ENCODE peak calls at places on chromosomes 1 and 21, in seven cellular contexts. P, Q, I, A, N, G and O are unnamed samples.

GRCh38 chr1:39076127-39076798 is 50.1 kb downstream of the NDUFS5 start:
- DNase-seq in P (peak; percentile 83), Q (peak; percentile 68), I (peak; percentile 65), A (no peak), N (no peak), G (peak; percentile 83), O (no peak)

GRCh38 chr1:225915538-225915991 is 8.5 kb downstream of the PYCR2 start:
- DNase-seq in P (no peak), Q (no peak), I (no peak), A (no peak), N (no peak), G (no peak), O (no peak)

GRCh38 chr1:30130106-30130505 is 593.3 kb downstream of the MATN1 start:
- DNase-seq in P (no peak), Q (no peak), I (no peak), A (no peak), N (no peak), G (no peak), O (no peak)

GRCh38 chr1:99674665-99675064 is 28.8 kb downstream of the PALMD start:
- DNase-seq in P (no peak), Q (no peak), I (peak; percentile 44), A (no peak), N (no peak), G (no peak), O (no peak)

GRCh38 chr21:46096596-46096981 is 1.3 kb upstream of the COL6A2 start:
- DNase-seq in P (no peak), Q (no peak), I (no peak), A (no peak), N (no peak), G (no peak), O (no peak)

GRCh38 chr1:226108935-226109828 is 46.7 kb downstream of the H3-3A start:
- DNase-seq in P (peak; percentile 50), Q (peak; percentile 33), I (peak; percentile 36), A (no peak), N (no peak), G (peak; percentile 73), O (no peak)

GRCh38 chr1:88016947-88017346 is 667.1 kb upstream of the PKN2 start:
- DNase-seq in P (no peak), Q (no peak), I (no peak), A (no peak), N (no peak), G (no peak), O (no peak)

GRCh38 chr1:43653339-43653738 is 3.4 kb downstream of the KDM4A start:
- DNase-seq in P (no peak), Q (no peak), I (peak; percentile 37), A (peak; percentile 61), N (peak; percentile 63), G (no peak), O (no peak)

GRCh38 chr1:210400043-210400840 is 71.5 kb downstream of the HHAT start:
- DNase-seq in P (peak; percentile 61), Q (peak; percentile 58), I (peak; percentile 77), A (peak; percentile 71), N (peak; percentile 74), G (no peak), O (peak; percentile 33)

GRCh38 chr1:114274621-114275317 is 121.1 kb upstream of the SYT6 start:
- DNase-seq in P (no peak), Q (no peak), I (no peak), A (no peak), N (peak; percentile 41), G (no peak), O (no peak)

GRCh38 chr1:178146456-178146855 is 52.6 kb downstream of the RASAL2 start:
- DNase-seq in P (no peak), Q (no peak), I (no peak), A (no peak), N (no peak), G (no peak), O (no peak)

GRCh38 chr1:15245593-15246325 is 1.3 kb upstream of the FHAD1 start:
- DNase-seq in P (peak; percentile 55), Q (no peak), I (peak; percentile 44), A (no peak), N (no peak), G (no peak), O (no peak)

GRCh38 chr21:15079276-15079675 is 14.5 kb upstream of the NRIP1 start:
- DNase-seq in P (no peak), Q (no peak), I (no peak), A (no peak), N (no peak), G (no peak), O (no peak)

GRCh38 chr1:154427173-154428139 is 22.3 kb downstream of the IL6R start:
- DNase-seq in P (peak; percentile 59), Q (peak; percentile 69), I (peak; percentile 44), A (no peak), N (no peak), G (no peak), O (no peak)

GRCh38 chr1:52249831-52250230 is 107.9 kb downstream of the ZFYVE9 start:
- DNase-seq in P (no peak), Q (no peak), I (no peak), A (no peak), N (no peak), G (no peak), O (no peak)

GRCh38 chr1:206896261-206896660 is 982 bp upstream of the IL24 start:
- DNase-seq in P (no peak), Q (no peak), I (no peak), A (no peak), N (no peak), G (no peak), O (no peak)

GRCh38 chr1:59878370-59878769 is 48.2 kb downstream of the CYP2J2 start:
- DNase-seq in P (no peak), Q (no peak), I (no peak), A (no peak), N (no peak), G (no peak), O (no peak)

GRCh38 chr1:228391411-228392020 is 15.1 kb downstream of the TRIM11 start:
- DNase-seq in P (no peak), Q (no peak), I (no peak), A (no peak), N (no peak), G (peak; percentile 58), O (no peak)

GRCh38 chr1:76864383-76864782 is 2.9 kb upstream of the ST6GALNAC5 start:
- DNase-seq in P (no peak), Q (no peak), I (peak; percentile 4), A (no peak), N (peak; percentile 11), G (no peak), O (no peak)

GRCh38 chr1:37085393-37085792 is 51.1 kb upstream of the GRIK3 start:
- DNase-seq in P (no peak), Q (no peak), I (no peak), A (peak; percentile 3), N (peak; percentile 56), G (no peak), O (no peak)

GRCh38 chr1:201850053-201850397 is 21.1 kb downstream of the IPO9 start:
- DNase-seq in P (peak; percentile 33), Q (no peak), I (peak; percentile 87), A (no peak), N (no peak), G (no peak), O (peak; percentile 65)

GRCh38 chr1:27391511-27392095 is 819 bp upstream of the GPR3 start:
- DNase-seq in P (peak; percentile 59), Q (peak; percentile 46), I (peak; percentile 57), A (peak; percentile 28), N (peak; percentile 56), G (no peak), O (no peak)

GRCh38 chr1:99663501-99663900 is 17.6 kb downstream of the PALMD start:
- DNase-seq in P (no peak), Q (no peak), I (no peak), A (no peak), N (no peak), G (no peak), O (no peak)

GRCh38 chr1:165988275-165988674 is 160.9 kb downstream of the UCK2 start:
- DNase-seq in P (no peak), Q (no peak), I (no peak), A (peak; percentile 11), N (peak; percentile 24), G (no peak), O (no peak)

GRCh38 chr21:43913928-43914327 is 48.9 kb downstream of the AGPAT3 start:
- DNase-seq in P (no peak), Q (no peak), I (peak; percentile 64), A (no peak), N (no peak), G (no peak), O (no peak)

GRCh38 chr1:46413596-46413985 is 19.5 kb downstream of the FAAH start:
- DNase-seq in P (no peak), Q (no peak), I (no peak), A (no peak), N (peak; percentile 40), G (no peak), O (no peak)

DNA sequence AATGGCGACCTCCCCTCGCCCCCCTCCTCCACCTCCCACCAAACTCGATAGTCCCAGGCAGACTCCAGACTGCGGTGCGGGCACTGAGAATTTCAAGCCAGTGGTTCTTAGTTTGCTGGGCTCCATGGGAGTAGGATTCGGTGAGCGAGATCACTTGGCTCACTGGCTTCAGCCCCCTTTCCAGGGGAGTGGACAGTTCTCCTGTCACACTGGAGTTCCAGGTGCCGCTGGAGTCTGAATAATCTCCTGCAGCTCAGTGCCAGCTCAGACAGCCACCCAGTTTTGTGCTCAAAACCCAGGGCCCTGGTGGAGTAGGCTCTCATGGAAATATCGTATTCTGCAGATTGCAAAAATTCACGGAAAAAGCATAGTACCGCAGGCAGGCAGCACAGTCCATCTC is 7.6 kb downstream of the OR2M7 start:
- DNase-seq in P (no peak), Q (no peak), I (no peak), A (no peak), N (no peak), G (no peak), O (no peak)
- H3K9me3 ChIP-seq in P (no peaks in the 10 kb centered on the region), Q (peaks cover 21% of the 10 kb centered on the region), I (peaks cover 18% of the 10 kb centered on the region), A (peaks cover 8% of the 10 kb centered on the region), N (peaks cover 25% of the 10 kb centered on the region), G (peaks cover 12% of the 10 kb centered on the region), O (peaks cover 22% of the 10 kb centered on the region)

GRCh38 chr1:56645663-56646330 is 683 bp downstream of the PRKAA2 start:
- DNase-seq in P (no peak), Q (peak; percentile 29), I (no peak), A (peak; percentile 14), N (peak; percentile 62), G (no peak), O (no peak)
- H3K27ac ChIP-seq in P (peak overlapping the region; percentile 74), Q (peak overlapping the region; percentile 82), I (no peak overlapping the region), A (peak overlapping the region; percentile 98), N (peak overlapping the region; percentile 55), G (peak overlapping the region; percentile 89), O (no peak overlapping the region)

GRCh38 chr1:91862120-91862519 is 23.8 kb downstream of the TGFBR3 start:
- DNase-seq in P (no peak), Q (no peak), I (no peak), A (no peak), N (no peak), G (no peak), O (no peak)

GRCh38 chr1:91866425-91866824 is 19.5 kb downstream of the TGFBR3 start:
- DNase-seq in P (no peak), Q (no peak), I (no peak), A (no peak), N (no peak), G (no peak), O (no peak)

GRCh38 chr1:91863498-91863897 is 22.5 kb downstream of the TGFBR3 start:
- DNase-seq in P (no peak), Q (no peak), I (no peak), A (no peak), N (no peak), G (no peak), O (no peak)

GRCh38 chr1:91864017-91864700 is 21.8 kb downstream of the TGFBR3 start:
- DNase-seq in P (no peak), Q (no peak), I (peak; percentile 66), A (no peak), N (no peak), G (no peak), O (no peak)
- H3K9me3 ChIP-seq in P (no peaks in the 10 kb centered on the region), Q (no peaks in the 10 kb centered on the region), I (no peaks in the 10 kb centered on the region), A (no peaks in the 10 kb centered on the region), N (no peaks in the 10 kb centered on the region), G (no peaks in the 10 kb centered on the region), O (no peaks in the 10 kb centered on the region)

GRCh38 chr21:38800046-38800758 is 5.5 kb upstream of the ETS2 start:
- DNase-seq in P (no peak), Q (no peak), I (no peak), A (no peak), N (no peak), G (no peak), O (no peak)
- H3K27ac ChIP-seq in P (no peak overlapping the region), Q (no peak overlapping the region), I (no peak overlapping the region), A (peak overlapping the region; percentile 99), N (no peak overlapping the region), G (no peak overlapping the region), O (no peak overlapping the region)